ENCODE peak calls at places on chromosomes 11 and 22, in six cellular contexts. One of them, this sample, is unnamed.

GRCh38 chr22:24189249-24190158 is 8.2 kb downstream of the SUSD2 start:
- DNase-seq in EL: peak
- DNase-seq in NCI-H2107: peak
- DNase-seq in activated effector memory CD4-positive, alpha-beta T cell treated with anti-CD3 and anti-CD28 coated beads, Interleukin-2, amount 50 U/mL, for 16 hours: peak
- DNase-seq in ovary: peak
- DNase-seq in neural progenitor cell: peak
- DNase-seq in this sample: peak

GRCh38 chr22:32880906-32881596 is 79.5 kb downstream of the TIMP3 start:
- DNase-seq in EL: peak
- DNase-seq in neural progenitor cell: no peak
- DNase-seq in ovary: peak
- DNase-seq in activated effector memory CD4-positive, alpha-beta T cell treated with anti-CD3 and anti-CD28 coated beads, Interleukin-2, amount 50 U/mL, for 16 hours: no peak
- DNase-seq in NCI-H2107: no peak
- DNase-seq in this sample: peak

GRCh38 chr11:31875861-31876625 is 64.9 kb upstream of the PAX6 start:
- DNase-seq in neural progenitor cell: peak
- DNase-seq in activated effector memory CD4-positive, alpha-beta T cell treated with anti-CD3 and anti-CD28 coated beads, Interleukin-2, amount 50 U/mL, for 16 hours: no peak
- DNase-seq in ovary: no peak
- DNase-seq in EL: no peak
- DNase-seq in NCI-H2107: no peak
- DNase-seq in this sample: no peak

GRCh38 chr11:16902182-16902581 is 112.0 kb downstream of the PLEKHA7 start:
- DNase-seq in EL: no peak
- DNase-seq in ovary: no peak
- DNase-seq in activated effector memory CD4-positive, alpha-beta T cell treated with anti-CD3 and anti-CD28 coated beads, Interleukin-2, amount 50 U/mL, for 16 hours: no peak
- DNase-seq in neural progenitor cell: no peak
- DNase-seq in NCI-H2107: no peak
- DNase-seq in this sample: no peak

GRCh38 chr22:22195265-22196017 is 49.1 kb upstream of the VPREB1 start:
- DNase-seq in activated effector memory CD4-positive, alpha-beta T cell treated with anti-CD3 and anti-CD28 coated beads, Interleukin-2, amount 50 U/mL, for 16 hours: peak
- DNase-seq in neural progenitor cell: peak
- DNase-seq in EL: peak
- DNase-seq in NCI-H2107: peak
- DNase-seq in ovary: peak
- DNase-seq in this sample: no peak

GRCh38 chr11:117221775-117222517 is 9.9 kb downstream of the PCSK7 start:
- DNase-seq in EL: peak
- DNase-seq in ovary: peak
- DNase-seq in NCI-H2107: peak
- DNase-seq in neural progenitor cell: no peak
- DNase-seq in activated effector memory CD4-positive, alpha-beta T cell treated with anti-CD3 and anti-CD28 coated beads, Interleukin-2, amount 50 U/mL, for 16 hours: peak
- DNase-seq in this sample: peak

GRCh38 chr11:35781342-35782171 is 119.0 kb downstream of the TRIM44 start:
- DNase-seq in activated effector memory CD4-positive, alpha-beta T cell treated with anti-CD3 and anti-CD28 coated beads, Interleukin-2, amount 50 U/mL, for 16 hours: no peak
- DNase-seq in NCI-H2107: no peak
- DNase-seq in neural progenitor cell: peak
- DNase-seq in EL: peak
- DNase-seq in ovary: no peak
- DNase-seq in this sample: no peak

GRCh38 chr11:86418929-86419328 is 44.2 kb downstream of the CCDC81 start:
- DNase-seq in EL: peak
- DNase-seq in activated effector memory CD4-positive, alpha-beta T cell treated with anti-CD3 and anti-CD28 coated beads, Interleukin-2, amount 50 U/mL, for 16 hours: no peak
- DNase-seq in neural progenitor cell: peak
- DNase-seq in NCI-H2107: no peak
- DNase-seq in ovary: no peak
- DNase-seq in this sample: no peak

GRCh38 chr11:11218287-11218986 is 134.6 kb downstream of the CSNK2A3 start:
- DNase-seq in NCI-H2107: no peak
- DNase-seq in activated effector memory CD4-positive, alpha-beta T cell treated with anti-CD3 and anti-CD28 coated beads, Interleukin-2, amount 50 U/mL, for 16 hours: no peak
- DNase-seq in neural progenitor cell: no peak
- DNase-seq in ovary: no peak
- DNase-seq in EL: no peak
- DNase-seq in this sample: no peak

GRCh38 chr11:1514349-1515061 is 27.9 kb upstream of the MOB2 start:
- DNase-seq in activated effector memory CD4-positive, alpha-beta T cell treated with anti-CD3 and anti-CD28 coated beads, Interleukin-2, amount 50 U/mL, for 16 hours: no peak
- DNase-seq in NCI-H2107: no peak
- DNase-seq in EL: no peak
- DNase-seq in ovary: peak
- DNase-seq in neural progenitor cell: no peak
- DNase-seq in this sample: no peak

GRCh38 chr22:40400173-40400572 is 29.8 kb downstream of the SGSM3 start:
- DNase-seq in ovary: no peak
- DNase-seq in EL: no peak
- DNase-seq in activated effector memory CD4-positive, alpha-beta T cell treated with anti-CD3 and anti-CD28 coated beads, Interleukin-2, amount 50 U/mL, for 16 hours: peak
- DNase-seq in neural progenitor cell: no peak
- DNase-seq in NCI-H2107: no peak
- DNase-seq in this sample: no peak

GRCh38 chr11:124315052-124315451 is 1.3 kb upstream of the OR8D1 start:
- DNase-seq in EL: peak
- DNase-seq in ovary: no peak
- DNase-seq in neural progenitor cell: no peak
- DNase-seq in NCI-H2107: no peak
- DNase-seq in activated effector memory CD4-positive, alpha-beta T cell treated with anti-CD3 and anti-CD28 coated beads, Interleukin-2, amount 50 U/mL, for 16 hours: no peak
- DNase-seq in this sample: no peak

This sample was measured in posterior vena cava.